ENCODE peak calls at places on chromosomes 16 and 17, in seven cellular contexts. I, O, U, Z, B, H and W are unnamed samples.

GRCh38 chr17:50872710-50873424 is 6.7 kb upstream of the TOB1 start:
- DNase-seq in I (no peak), O (no peak), U (no peak), Z (no peak), B (peak), H (peak), W (peak)

GRCh38 chr16:17295948-17296347 is 174.8 kb downstream of the XYLT1 start:
- DNase-seq in I (no peak), O (no peak), U (no peak), Z (no peak), B (no peak), H (no peak), W (no peak)

GRCh38 chr16:72099377-72099818 is 5.8 kb downstream of the DHX38 start:
- DNase-seq in I (no peak), O (no peak), U (peak), Z (no peak), B (peak), H (no peak), W (peak)

GRCh38 chr17:29291163-29291752 is 2.7 kb downstream of the NUFIP2 start:
- DNase-seq in I (no peak), O (no peak), U (peak), Z (no peak), B (peak), H (no peak), W (no peak)

GRCh38 chr16:49431591-49432290 is 58.1 kb downstream of the C16orf78 start:
- DNase-seq in I (no peak), O (no peak), U (no peak), Z (no peak), B (no peak), H (no peak), W (no peak)

GRCh38 chr16:57797526-57798266 is 4.6 kb downstream of the KIFC3 start:
- DNase-seq in I (no peak), O (peak), U (peak), Z (no peak), B (no peak), H (peak), W (no peak)

GRCh38 chr16:49704586-49705155 is 151.2 kb downstream of the ZNF423 start:
- DNase-seq in I (no peak), O (no peak), U (no peak), Z (no peak), B (no peak), H (no peak), W (no peak)

GRCh38 chr16:62913333-62913732 is 877.1 kb upstream of the CDH8 start:
- DNase-seq in I (no peak), O (no peak), U (no peak), Z (no peak), B (no peak), H (no peak), W (no peak)

GRCh38 chr17:47188266-47188665 is 829 bp downstream of the CDC27 start:
- DNase-seq in I (no peak), O (no peak), U (peak), Z (no peak), B (peak), H (no peak), W (no peak)

GRCh38 chr17:20189322-20189721 is 180.2 kb downstream of the SPECC1 start:
- DNase-seq in I (no peak), O (no peak), U (no peak), Z (no peak), B (peak), H (no peak), W (no peak)

GRCh38 chr17:40065041-40065770 is 2.4 kb downstream of the THRA start:
- DNase-seq in I (no peak), O (no peak), U (peak), Z (no peak), B (peak), H (no peak), W (no peak)

GRCh38 chr17:74646231-74646630 is 22.7 kb upstream of the CD300E start:
- DNase-seq in I (no peak), O (no peak), U (peak), Z (no peak), B (no peak), H (no peak), W (no peak)

GRCh38 chr17:50426814-50427787 is 1.1 kb downstream of the ACSF2 start:
- DNase-seq in I (no peak), O (no peak), U (peak), Z (peak), B (peak), H (peak), W (peak)

GRCh38 chr17:59073972-59074371 is 32.7 kb downstream of the TRIM37 start:
- DNase-seq in I (no peak), O (no peak), U (no peak), Z (no peak), B (no peak), H (no peak), W (no peak)

GRCh38 chr16:89096768-89097527 is 3.3 kb downstream of the ACSF3 start:
- DNase-seq in I (no peak), O (peak), U (no peak), Z (no peak), B (no peak), H (no peak), W (peak)

GRCh38 chr17:6544011-6544370 is 12.4 kb downstream of the PITPNM3 start:
- DNase-seq in I (no peak), O (no peak), U (no peak), Z (no peak), B (no peak), H (no peak), W (no peak)

GRCh38 chr16:3838600-3839401 is 41.7 kb downstream of the CREBBP start:
- DNase-seq in I (no peak), O (no peak), U (no peak), Z (no peak), B (peak), H (no peak), W (no peak)

GRCh38 chr16:8931864-8932263 is 31.8 kb downstream of the USP7 start:
- DNase-seq in I (peak), O (no peak), U (peak), Z (peak), B (peak), H (peak), W (peak)

GRCh38 chr16:75195811-75196790 is 10.9 kb downstream of the CTRB2 start:
- DNase-seq in I (peak), O (no peak), U (no peak), Z (no peak), B (no peak), H (no peak), W (no peak)

GRCh38 chr17:49980703-49981197 is 11.8 kb downstream of the DLX4 start:
- DNase-seq in I (no peak), O (no peak), U (no peak), Z (no peak), B (no peak), H (no peak), W (no peak)

GRCh38 chr17:10161392-10161791 is 37.0 kb downstream of the GAS7 start:
- DNase-seq in I (no peak), O (no peak), U (no peak), Z (no peak), B (no peak), H (no peak), W (no peak)

GRCh38 chr16:1338119-1338730 is 4.8 kb downstream of the BAIAP3 start:
- DNase-seq in I (no peak), O (no peak), U (peak), Z (no peak), B (no peak), H (no peak), W (no peak)

GRCh38 chr17:79921411-79922160 is 82.3 kb upstream of the CBX4 start:
- DNase-seq in I (no peak), O (peak), U (no peak), Z (no peak), B (peak), H (peak), W (peak)

GRCh38 chr16:11985250-11985649 is 8.7 kb downstream of the SNX29 start:
- DNase-seq in I (no peak), O (no peak), U (no peak), Z (no peak), B (no peak), H (no peak), W (no peak)

GRCh38 chr17:76550712-76551615 is 11.1 kb downstream of the PRCD start:
- DNase-seq in I (no peak), O (no peak), U (peak), Z (no peak), B (peak), H (no peak), W (no peak)

GRCh38 chr17:47204722-47205418 is 4.3 kb upstream of the MYL4 start:
- DNase-seq in I (no peak), O (no peak), U (no peak), Z (peak), B (peak), H (peak), W (no peak)

DNA sequence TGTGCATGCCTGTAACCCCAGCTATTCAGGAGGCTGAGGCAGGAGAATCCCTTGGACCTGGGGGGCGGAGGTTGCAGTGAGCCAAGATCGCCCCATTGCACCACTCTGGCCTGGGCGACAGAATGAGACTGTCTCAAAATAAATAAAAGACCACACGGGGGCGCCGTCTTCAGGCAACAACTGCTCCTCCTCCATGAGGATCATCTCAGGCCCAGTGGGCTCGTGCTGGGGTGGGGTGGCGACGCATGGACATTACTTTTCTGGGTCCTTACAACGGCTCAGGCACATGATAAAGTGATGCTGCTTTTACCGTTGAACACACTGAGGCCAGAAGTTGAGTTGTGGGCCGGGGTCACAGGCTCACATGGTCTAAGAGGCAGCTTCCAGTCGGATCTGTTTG is 56.2 kb downstream of the PRMT7 start:
- DNase-seq in I (no peak), O (peak), U (peak), Z (no peak), B (peak), H (no peak), W (no peak)
- TF ChIP-seq CTCF in I (peak), O (no peak), U (peak), Z (peak), B (peak), H (peak), W (peak)

GRCh38 chr16:87603684-87604571 is 1.6 kb downstream of the JPH3 start:
- DNase-seq in I (no peak), O (peak), U (no peak), Z (no peak), B (no peak), H (no peak), W (no peak)
- H3K4me3 ChIP-seq in I (no peak), O (no peak), U (peak), Z (no peak), B (no peak), H (no peak), W (no peak)

GRCh38 chr16:52294660-52295059 is 252.3 kb downstream of the TOX3 start:
- DNase-seq in I (no peak), O (no peak), U (no peak), Z (no peak), B (no peak), H (no peak), W (no peak)
- TF ChIP-seq CTCF in I (no peak), O (no peak), U (no peak), Z (no peak), B (no peak), H (no peak), W (no peak)

DNA sequence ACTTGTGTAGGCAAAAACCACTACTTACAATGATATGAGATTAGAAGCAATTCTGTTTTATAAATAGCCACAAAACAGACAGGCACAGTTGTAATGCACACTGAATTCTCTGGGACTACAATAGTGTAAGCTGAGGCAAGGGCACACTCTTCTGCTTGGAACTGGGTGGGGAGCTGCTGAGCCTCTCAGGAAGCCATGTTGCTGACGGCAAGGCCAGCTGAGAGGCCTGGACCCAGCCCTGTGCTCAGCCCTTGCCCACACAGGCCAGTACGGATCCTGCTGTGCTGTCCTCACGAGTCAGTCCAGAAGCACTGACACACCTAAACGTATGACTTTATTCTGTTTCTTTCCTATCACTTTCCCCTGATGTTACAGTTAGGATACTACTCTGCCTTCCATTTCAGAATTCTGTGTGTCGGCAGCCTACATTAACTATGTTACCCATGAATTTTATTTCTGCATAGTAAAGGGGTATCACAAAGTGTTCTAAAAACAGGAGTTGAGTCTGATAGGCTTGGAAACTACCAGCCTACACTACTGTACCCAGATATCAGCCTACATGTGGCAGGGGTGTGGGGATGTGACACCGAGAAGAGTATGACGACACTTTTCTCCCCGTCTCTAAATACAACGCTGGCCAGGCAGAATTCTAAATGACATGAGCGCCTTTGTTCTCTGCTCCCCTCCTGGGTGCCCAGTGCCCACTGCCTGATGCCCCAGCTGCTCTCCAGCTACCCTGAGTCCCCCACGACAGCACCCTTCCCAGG is 41.1 kb upstream of the FAAP100 start:
- DNase-seq in I (no peak), O (no peak), U (no peak), Z (no peak), B (no peak), H (no peak), W (no peak)
- H3K4me3 ChIP-seq in I (no peak), O (no peak), U (no peak), Z (no peak), B (no peak), H (no peak), W (no peak)

GRCh38 chr17:30827082-30827481 is 2.6 kb upstream of the CRLF3 start:
- DNase-seq in I (no peak), O (no peak), U (no peak), Z (no peak), B (no peak), H (no peak), W (no peak)
- TF ChIP-seq CTCF in I (no peak), O (no peak), U (no peak), Z (no peak), B (no peak), H (no peak), W (no peak)

DNA sequence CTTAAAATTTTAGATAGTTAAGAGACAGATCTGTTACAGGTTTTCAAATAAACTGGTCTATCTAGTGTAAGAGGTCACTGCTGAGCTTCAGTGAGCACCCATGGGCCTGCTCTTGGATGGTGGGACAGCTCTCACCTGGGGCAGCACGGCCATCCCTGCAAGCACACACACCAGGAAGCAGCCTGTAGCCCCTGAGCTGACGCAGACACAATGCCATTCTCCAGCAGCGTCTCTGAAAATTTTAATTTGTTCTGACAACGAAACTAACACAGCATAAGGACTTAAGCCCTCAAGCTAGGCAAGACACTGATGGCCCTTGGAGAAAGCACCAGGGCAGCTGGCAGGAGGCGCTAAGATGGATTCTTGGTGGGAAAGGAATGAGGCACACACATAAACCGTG is 2.7 kb upstream of the LIMD2 start:
- DNase-seq in I (no peak), O (no peak), U (no peak), Z (no peak), B (no peak), H (no peak), W (no peak)
- H3K4me3 ChIP-seq in I (no peak), O (no peak), U (no peak), Z (no peak), B (no peak), H (no peak), W (peak)

DNA sequence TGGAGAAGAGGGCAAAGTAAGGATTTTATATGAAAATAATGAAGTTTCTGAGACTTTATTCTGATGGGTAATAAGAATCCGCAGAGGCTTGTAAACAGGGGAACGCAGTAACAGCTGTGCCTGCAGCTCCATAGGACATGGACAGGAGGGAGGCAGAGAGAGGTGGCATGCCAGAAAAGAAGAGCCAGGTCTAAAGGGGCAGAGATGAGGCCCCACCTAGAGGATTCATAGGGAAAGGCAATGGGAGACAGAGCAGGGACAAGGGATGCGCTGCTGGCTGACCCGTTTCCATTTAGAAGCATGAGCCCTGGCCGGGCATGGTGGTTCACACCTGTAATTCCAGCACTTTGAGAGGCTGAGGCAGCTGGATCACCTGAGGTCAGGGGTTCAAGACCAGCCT is 340.3 kb upstream of the CDH5 start:
- DNase-seq in I (no peak), O (no peak), U (peak), Z (no peak), B (no peak), H (no peak), W (no peak)
- TF ChIP-seq CTCF in I (no peak), O (no peak), U (no peak), Z (peak), B (peak), H (peak), W (no peak)

GRCh38 chr17:8438441-8438840 is 2.8 kb downstream of the NDEL1 start:
- DNase-seq in I (no peak), O (no peak), U (no peak), Z (no peak), B (no peak), H (no peak), W (no peak)
- H3K4me3 ChIP-seq in I (no peak), O (no peak), U (no peak), Z (no peak), B (no peak), H (no peak), W (no peak)